ENCODE peak calls at places on chromosomes 16 and 17, in five cellular contexts. One of them, this sample, is unnamed.

GRCh38 chr17:55230716-55231115 is 34.0 kb upstream of the HLF start:
- DNase-seq in HepG2: no peak
- DNase-seq in K562: no peak
- DNase-seq in GM12878: no peak
- DNase-seq in H1: no peak
- DNase-seq in this sample: no peak

GRCh38 chr17:57773557-57773956 is 28.5 kb upstream of the CCDC182 start:
- DNase-seq in GM12878: no peak
- DNase-seq in HepG2: no peak
- DNase-seq in K562: no peak
- DNase-seq in H1: no peak
- DNase-seq in this sample: no peak

GRCh38 chr17:40179923-40180659 is 2.8 kb downstream of the RAPGEFL1 start:
- DNase-seq in GM12878: no peak
- DNase-seq in HepG2: no peak
- DNase-seq in K562: no peak
- DNase-seq in H1: no peak
- DNase-seq in this sample: no peak

GRCh38 chr17:37483311-37484039 is 6.2 kb upstream of the DUSP14 start:
- DNase-seq in HepG2: no peak
- DNase-seq in K562: peak
- DNase-seq in H1: no peak
- DNase-seq in GM12878: no peak
- DNase-seq in this sample: peak

GRCh38 chr17:71085238-71086033 is 916.1 kb downstream of the KCNJ2 start:
- DNase-seq in HepG2: peak
- DNase-seq in GM12878: no peak
- DNase-seq in K562: no peak
- DNase-seq in H1: no peak
- DNase-seq in this sample: peak

GRCh38 chr16:54582631-54583250 is 296.2 kb upstream of the IRX3 start:
- DNase-seq in HepG2: no peak
- DNase-seq in K562: no peak
- DNase-seq in GM12878: no peak
- DNase-seq in H1: no peak
- DNase-seq in this sample: no peak

GRCh38 chr16:82263456-82264159 is 93.6 kb upstream of the MPHOSPH6 start:
- DNase-seq in H1: no peak
- DNase-seq in GM12878: peak
- DNase-seq in K562: peak
- DNase-seq in HepG2: peak
- DNase-seq in this sample: peak

GRCh38 chr17:41308918-41309359 is at the start of gene KRTAP16-1:
- DNase-seq in K562: no peak
- DNase-seq in GM12878: no peak
- DNase-seq in H1: no peak
- DNase-seq in HepG2: no peak
- DNase-seq in this sample: no peak

GRCh38 chr16:56321159-56321558 is 104.2 kb downstream of the AMFR start:
- DNase-seq in K562: no peak
- DNase-seq in HepG2: no peak
- DNase-seq in GM12878: no peak
- DNase-seq in H1: no peak
- DNase-seq in this sample: no peak

GRCh38 chr17:30421592-30421991 is 42.9 kb downstream of the CPD start:
- DNase-seq in H1: no peak
- DNase-seq in K562: no peak
- DNase-seq in HepG2: no peak
- DNase-seq in GM12878: no peak
- DNase-seq in this sample: no peak

GRCh38 chr17:82832881-82833475 is 6.8 kb downstream of the ZNF750 start:
- DNase-seq in H1: no peak
- DNase-seq in K562: no peak
- DNase-seq in GM12878: no peak
- DNase-seq in HepG2: no peak
- DNase-seq in this sample: no peak

GRCh38 chr17:73630957-73631595 is 13.2 kb downstream of the SDK2 start:
- DNase-seq in K562: no peak
- DNase-seq in H1: no peak
- DNase-seq in GM12878: no peak
- DNase-seq in HepG2: no peak
- DNase-seq in this sample: no peak

GRCh38 chr17:7214300-7215135 is 5.1 kb downstream of the DLG4 start:
- DNase-seq in GM12878: peak
- DNase-seq in K562: peak
- DNase-seq in H1: peak
- DNase-seq in HepG2: peak
- DNase-seq in this sample: peak

GRCh38 chr16:57537596-57538234 is 1.3 kb upstream of the CCDC102A start:
- DNase-seq in GM12878: no peak
- DNase-seq in K562: no peak
- DNase-seq in H1: no peak
- DNase-seq in HepG2: no peak
- DNase-seq in this sample: no peak

GRCh38 chr16:27199235-27199586 is 4.1 kb upstream of the KDM8 start:
- DNase-seq in K562: no peak
- DNase-seq in GM12878: peak
- DNase-seq in HepG2: no peak
- DNase-seq in H1: no peak
- DNase-seq in this sample: no peak

GRCh38 chr17:36736201-36737156 is 135.1 kb downstream of the MRM1 start:
- DNase-seq in GM12878: no peak
- DNase-seq in H1: no peak
- DNase-seq in K562: no peak
- DNase-seq in HepG2: no peak
- DNase-seq in this sample: no peak

GRCh38 chr16:73390936-73391335 is 343.0 kb upstream of the ZFHX3 start:
- DNase-seq in H1: no peak
- DNase-seq in GM12878: no peak
- DNase-seq in HepG2: no peak
- DNase-seq in K562: no peak
- DNase-seq in this sample: no peak

GRCh38 chr16:58128721-58129096 is 472 bp downstream of the CFAP20 start:
- DNase-seq in K562: peak
- DNase-seq in HepG2: no peak
- DNase-seq in H1: no peak
- DNase-seq in GM12878: no peak
- DNase-seq in this sample: peak

GRCh38 chr16:67936124-67936875 is at the start of gene PSMB10:
- DNase-seq in K562: peak
- DNase-seq in HepG2: peak
- DNase-seq in H1: no peak
- DNase-seq in GM12878: no peak
- DNase-seq in this sample: peak

GRCh38 chr17:32019228-32019627 is 12.0 kb downstream of the LRRC37B start:
- DNase-seq in H1: no peak
- DNase-seq in K562: no peak
- DNase-seq in GM12878: no peak
- DNase-seq in HepG2: no peak
- DNase-seq in this sample: no peak

GRCh38 chr17:12445331-12445730 is 220.4 kb upstream of the MYOCD start:
- DNase-seq in H1: no peak
- DNase-seq in GM12878: no peak
- DNase-seq in HepG2: no peak
- DNase-seq in K562: no peak
- DNase-seq in this sample: no peak

GRCh38 chr17:73826872-73827228 is 182.6 kb upstream of the SDK2 start:
- DNase-seq in HepG2: no peak
- DNase-seq in H1: no peak
- DNase-seq in K562: no peak
- DNase-seq in GM12878: no peak
- DNase-seq in this sample: no peak

GRCh38 chr17:30336369-30337171 is 2.7 kb upstream of the TMIGD1 start:
- DNase-seq in HepG2: peak
- DNase-seq in K562: peak
- DNase-seq in H1: peak
- DNase-seq in GM12878: no peak
- DNase-seq in this sample: peak

GRCh38 chr16:69397821-69398521 is 12.2 kb upstream of the TERF2 start:
- DNase-seq in HepG2: peak
- DNase-seq in GM12878: peak
- DNase-seq in K562: peak
- DNase-seq in H1: no peak
- DNase-seq in this sample: peak

GRCh38 chr16:84266451-84266850 is 26.6 kb upstream of the KCNG4 start:
- DNase-seq in HepG2: peak
- DNase-seq in GM12878: peak
- DNase-seq in H1: no peak
- DNase-seq in K562: peak
- DNase-seq in this sample: peak

GRCh38 chr17:70808596-70808995 is 639.3 kb downstream of the KCNJ2 start:
- DNase-seq in GM12878: no peak
- DNase-seq in HepG2: no peak
- DNase-seq in K562: no peak
- DNase-seq in H1: no peak
- DNase-seq in this sample: peak

GRCh38 chr16:10824111-10824893 is 5.7 kb upstream of the TVP23A start:
- DNase-seq in K562: no peak
- DNase-seq in GM12878: no peak
- DNase-seq in HepG2: no peak
- DNase-seq in H1: no peak
- DNase-seq in this sample: no peak

GRCh38 chr17:3647769-3648540 is 11.4 kb downstream of the CTNS start:
- DNase-seq in HepG2: peak
- DNase-seq in GM12878: no peak
- DNase-seq in H1: no peak
- DNase-seq in K562: no peak
- DNase-seq in this sample: peak

DNA sequence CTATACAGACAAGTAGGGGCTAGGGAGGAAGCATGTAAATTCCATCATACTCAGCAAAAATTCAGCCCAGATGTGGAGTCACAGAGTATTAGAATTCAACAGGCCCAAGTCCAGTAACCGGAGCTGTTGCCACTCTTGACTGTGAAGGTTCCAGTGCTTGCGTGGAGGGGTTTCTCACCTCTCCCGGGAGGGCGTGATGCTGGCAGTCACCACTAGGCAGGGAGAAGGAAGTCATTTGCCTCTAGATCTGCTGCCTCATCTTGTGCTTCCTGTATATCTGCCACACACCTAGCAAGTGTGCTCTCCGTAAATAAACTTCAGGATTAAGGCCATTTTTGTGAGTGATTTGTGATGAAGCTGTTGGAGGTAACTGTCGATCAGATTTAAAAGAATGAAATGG is 1.0 kb upstream of the CKLF start:
- DNase-seq in H1: no peak
- DNase-seq in K562: peak
- DNase-seq in HepG2: peak
- DNase-seq in GM12878: peak
- DNase-seq in this sample: peak
- TF ChIP-seq CTCF in H1: peak
- TF ChIP-seq CTCF in K562: peak
- TF ChIP-seq CTCF in HepG2: peak
- TF ChIP-seq CTCF in GM12878: peak
- TF ChIP-seq CTCF in this sample: peak

DNA sequence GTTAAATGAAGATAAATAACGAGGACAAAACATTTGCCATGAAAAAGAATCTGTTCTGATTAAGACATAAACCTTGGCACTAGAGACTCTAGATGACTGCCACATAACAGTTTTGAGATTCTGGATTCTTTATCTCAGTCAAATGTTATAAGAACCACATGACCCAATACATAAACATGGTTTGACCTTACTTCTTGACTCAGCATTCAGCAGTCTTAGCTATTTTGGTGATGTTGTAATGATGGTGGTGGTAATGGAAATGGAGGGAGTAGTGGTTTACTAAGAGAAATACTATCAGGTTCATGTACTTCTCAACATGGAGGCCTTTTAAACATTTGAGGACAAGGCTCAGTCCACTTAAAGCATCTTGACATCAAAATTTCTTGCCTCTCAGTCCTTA is 925.4 kb downstream of the CDH11 start:
- DNase-seq in K562: no peak
- DNase-seq in HepG2: no peak
- DNase-seq in GM12878: no peak
- DNase-seq in H1: no peak
- DNase-seq in this sample: no peak
- TF ChIP-seq TAF1 in K562: no peak
- TF ChIP-seq TAF1 in HepG2: no peak
- TF ChIP-seq TAF1 in GM12878: no peak
- TF ChIP-seq TAF1 in H1: no peak
- TF ChIP-seq TAF1 in this sample: no peak

DNA sequence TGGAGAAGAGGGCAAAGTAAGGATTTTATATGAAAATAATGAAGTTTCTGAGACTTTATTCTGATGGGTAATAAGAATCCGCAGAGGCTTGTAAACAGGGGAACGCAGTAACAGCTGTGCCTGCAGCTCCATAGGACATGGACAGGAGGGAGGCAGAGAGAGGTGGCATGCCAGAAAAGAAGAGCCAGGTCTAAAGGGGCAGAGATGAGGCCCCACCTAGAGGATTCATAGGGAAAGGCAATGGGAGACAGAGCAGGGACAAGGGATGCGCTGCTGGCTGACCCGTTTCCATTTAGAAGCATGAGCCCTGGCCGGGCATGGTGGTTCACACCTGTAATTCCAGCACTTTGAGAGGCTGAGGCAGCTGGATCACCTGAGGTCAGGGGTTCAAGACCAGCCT is 340.3 kb upstream of the CDH5 start:
- DNase-seq in H1: peak
- DNase-seq in HepG2: no peak
- DNase-seq in GM12878: no peak
- DNase-seq in K562: peak
- DNase-seq in this sample: peak
- TF ChIP-seq CTCF in H1: peak
- TF ChIP-seq CTCF in HepG2: peak
- TF ChIP-seq CTCF in GM12878: no peak
- TF ChIP-seq CTCF in K562: peak
- TF ChIP-seq CTCF in this sample: peak

GRCh38 chr16:9443864-9444263 is 352.4 kb downstream of the HAPSTR1 start:
- DNase-seq in K562: no peak
- DNase-seq in H1: no peak
- DNase-seq in HepG2: no peak
- DNase-seq in GM12878: no peak
- DNase-seq in this sample: no peak

GRCh38 chr16:9438991-9439390 is 347.5 kb downstream of the HAPSTR1 start:
- DNase-seq in H1: no peak
- DNase-seq in GM12878: no peak
- DNase-seq in HepG2: no peak
- DNase-seq in K562: no peak
- DNase-seq in this sample: no peak

GRCh38 chr16:9436175-9436574 is 344.7 kb downstream of the HAPSTR1 start:
- DNase-seq in H1: no peak
- DNase-seq in K562: no peak
- DNase-seq in HepG2: no peak
- DNase-seq in GM12878: no peak
- DNase-seq in this sample: no peak

GRCh38 chr16:9437115-9437514 is 345.7 kb downstream of the HAPSTR1 start:
- DNase-seq in H1: no peak
- DNase-seq in GM12878: no peak
- DNase-seq in K562: peak
- DNase-seq in HepG2: peak
- DNase-seq in this sample: peak

DNA sequence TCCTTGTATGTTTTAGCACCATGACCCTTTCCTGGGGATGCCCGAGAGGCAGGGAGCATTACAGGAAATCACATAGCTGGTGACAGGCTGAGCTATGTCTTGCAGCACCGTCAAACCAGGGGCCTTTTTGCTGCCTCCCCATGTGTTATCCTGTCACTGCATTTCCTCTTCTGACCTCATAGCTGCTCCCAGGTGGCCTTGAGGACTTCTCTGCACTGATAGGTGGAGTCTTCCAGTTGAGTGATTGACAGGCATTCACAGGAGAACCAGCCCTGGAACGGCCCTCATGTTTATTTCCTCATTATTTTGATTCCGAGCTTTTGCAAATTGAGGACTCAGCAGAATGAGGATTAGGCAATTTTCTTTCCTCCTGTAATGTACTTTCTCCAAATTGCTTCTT is 349.6 kb downstream of the HAPSTR1 start:
- DNase-seq in HepG2: peak
- DNase-seq in K562: no peak
- DNase-seq in H1: no peak
- DNase-seq in GM12878: no peak
- DNase-seq in this sample: no peak
- TF ChIP-seq TAF1 in HepG2: no peak
- TF ChIP-seq TAF1 in K562: no peak
- TF ChIP-seq TAF1 in H1: no peak
- TF ChIP-seq TAF1 in GM12878: no peak
- TF ChIP-seq TAF1 in this sample: no peak

This sample was measured in SK-N-SH.